ENCODE peak calls at places on chromosome 4, in ten cellular contexts. H is T-helper 2 cell; X is activated CD8-positive, alpha-beta memory T cell treated with anti-CD3 and anti-CD28 coated beads for 4 hours; D is stimulated activated naive B cell treated with anti-CD40 and anti-IgM and Interleukin-4, amounts not matched to agents 10 μg/mL and 1 μg/mL and 100 μg/mL, for 72 hours; M is fibroblast of gingiva; Z is natural killer cell treated with Interleukin-12 subunit alpha and Interleukin-12 subunit beta and Interleukin-15 and Interleukin-18, amount 100 ng/mL, for 72 hours; A is NCI-H146; G is lung; I is transverse colon; R is SJSA1. W is an unnamed sample.

GRCh38 chr4:176824645-176825366 is 32.1 kb upstream of the VEGFC start:
- DNase-seq in Z (no peak), H (no peak), I (no peak), A (no peak), R (no peak), D (no peak), M (no peak), X (no peak), G (peak), W (peak)

GRCh38 chr4:120520761-120521160 is 401.8 kb downstream of the PRDM5 start:
- DNase-seq in M (no peak), R (no peak), D (no peak), I (no peak), X (no peak), Z (no peak), A (no peak), G (no peak), H (no peak), W (no peak)

GRCh38 chr4:86837651-86838050 is 11.5 kb downstream of the SLC10A6 start:
- DNase-seq in Z (no peak), A (no peak), D (no peak), I (no peak), X (no peak), R (no peak), G (no peak), H (no peak), M (no peak), W (no peak)

GRCh38 chr4:100889898-100890297 is 372.1 kb upstream of the EMCN start:
- DNase-seq in G (no peak), I (no peak), M (no peak), X (no peak), Z (no peak), D (no peak), R (no peak), H (no peak), A (no peak), W (no peak)

GRCh38 chr4:82810171-82810570 is 11.6 kb upstream of the SCD5 start:
- DNase-seq in M (no peak), Z (no peak), X (no peak), A (no peak), G (no peak), H (no peak), D (no peak), R (no peak), I (no peak), W (no peak)

GRCh38 chr4:156193800-156194199 is 240.1 kb upstream of the CTSO start:
- DNase-seq in M (no peak), G (no peak), Z (no peak), H (no peak), D (no peak), R (no peak), A (no peak), X (no peak), I (peak), W (no peak)

GRCh38 chr4:79528241-79528706 is 120.2 kb upstream of the GK2 start:
- DNase-seq in H (no peak), G (no peak), I (no peak), R (peak), M (no peak), D (no peak), X (no peak), Z (no peak), A (no peak), W (peak)

GRCh38 chr4:789571-790465 is 36.1 kb downstream of the CPLX1 start:
- DNase-seq in Z (no peak), H (no peak), A (no peak), X (no peak), D (no peak), R (no peak), M (no peak), G (no peak), I (peak), W (no peak)

GRCh38 chr4:53702334-53703266 is 111.3 kb upstream of the LNX1 start:
- DNase-seq in X (no peak), G (peak), R (peak), A (peak), H (no peak), M (peak), D (peak), Z (no peak), I (peak), W (peak)

GRCh38 chr4:103046416-103047290 is 27.1 kb upstream of the SLC9B1 start:
- DNase-seq in R (peak), M (peak), A (peak), X (peak), D (peak), H (no peak), Z (no peak), I (peak), G (no peak), W (peak)

GRCh38 chr4:81913427-81913878 is 441.7 kb upstream of the RASGEF1B start:
- DNase-seq in X (peak), G (peak), Z (peak), A (peak), M (no peak), I (peak), H (no peak), R (peak), D (peak), W (peak)

GRCh38 chr4:39435875-39436563 is 22.7 kb downstream of the RPL9 start:
- DNase-seq in R (no peak), M (no peak), A (no peak), G (no peak), Z (no peak), I (no peak), H (no peak), X (no peak), D (no peak), W (no peak)

GRCh38 chr4:40264995-40265909 is 68.4 kb downstream of the RHOH start:
- DNase-seq in G (no peak), H (no peak), Z (peak), X (no peak), M (no peak), A (peak), I (peak), D (no peak), R (no peak), W (peak)

GRCh38 chr4:173489514-173489913 is 40.5 kb downstream of the HAND2 start:
- DNase-seq in X (no peak), G (no peak), M (peak), H (no peak), D (no peak), Z (no peak), A (no peak), I (no peak), R (peak), W (peak)

GRCh38 chr4:26815686-26816085 is 45.0 kb upstream of the STIM2 start:
- DNase-seq in M (no peak), X (no peak), R (no peak), A (no peak), H (no peak), Z (no peak), G (no peak), D (no peak), I (no peak), W (no peak)

GRCh38 chr4:74621616-74622015 is 172.7 kb downstream of the BTC start:
- DNase-seq in H (no peak), Z (no peak), D (no peak), M (no peak), I (no peak), R (no peak), A (no peak), G (no peak), X (no peak), W (no peak)

GRCh38 chr4:26459756-26460530 is 30.3 kb downstream of the CCKAR start:
- DNase-seq in Z (no peak), H (no peak), D (no peak), R (no peak), M (peak), X (no peak), G (no peak), A (no peak), I (no peak), W (no peak)

GRCh38 chr4:16269742-16270522 is 43.7 kb upstream of the TAPT1 start:
- DNase-seq in X (no peak), R (no peak), M (peak), D (no peak), G (no peak), Z (no peak), H (no peak), A (no peak), I (no peak), W (peak)

GRCh38 chr4:78078101-78078500 is 21.0 kb downstream of the FRAS1 start:
- DNase-seq in R (no peak), X (no peak), H (no peak), G (no peak), Z (no peak), D (no peak), M (no peak), I (no peak), A (no peak), W (no peak)

GRCh38 chr4:98624642-98625041 is 33.8 kb downstream of the TSPAN5 start:
- DNase-seq in R (no peak), X (no peak), D (no peak), I (no peak), G (no peak), A (no peak), Z (no peak), M (no peak), H (no peak), W (no peak)

GRCh38 chr4:20299515-20299914 is 47.8 kb downstream of the SLIT2 start:
- DNase-seq in R (peak), I (no peak), M (no peak), D (no peak), Z (no peak), A (peak), X (no peak), G (no peak), H (no peak), W (peak)

GRCh38 chr4:37666625-37667071 is 19.5 kb downstream of the RELL1 start:
- DNase-seq in X (no peak), H (no peak), I (peak), M (peak), R (peak), G (peak), Z (no peak), A (no peak), D (no peak), W (peak)

GRCh38 chr4:124111922-124112321 is 600.6 kb downstream of the ANKRD50 start:
- DNase-seq in M (peak), Z (no peak), R (peak), I (no peak), H (no peak), X (no peak), G (no peak), D (no peak), A (peak), W (peak)

GRCh38 chr4:8427761-8428287 is 12.7 kb downstream of the ACOX3 start:
- DNase-seq in M (peak), I (peak), D (peak), X (no peak), G (peak), A (peak), H (no peak), Z (peak), R (no peak), W (peak)

GRCh38 chr4:41927761-41928499 is 7.3 kb upstream of the TMEM33 start:
- DNase-seq in M (no peak), I (no peak), X (no peak), D (no peak), H (no peak), Z (no peak), R (no peak), A (no peak), G (no peak), W (peak)

GRCh38 chr4:14816592-14817273 is 185.5 kb upstream of the CPEB2 start:
- DNase-seq in I (no peak), A (peak), R (no peak), Z (no peak), G (no peak), M (no peak), D (no peak), H (no peak), X (no peak), W (no peak)

GRCh38 chr4:7224001-7224400 is 31.7 kb downstream of the SORCS2 start:
- DNase-seq in D (no peak), I (no peak), M (no peak), Z (no peak), A (no peak), X (no peak), G (no peak), R (no peak), H (no peak), W (no peak)

GRCh38 chr4:6463311-6464289 is 8.8 kb downstream of the PPP2R2C start:
- DNase-seq in M (no peak), Z (no peak), X (no peak), A (no peak), I (no peak), D (no peak), R (no peak), G (no peak), H (no peak), W (no peak)

GRCh38 chr4:4619821-4620220 is 78.0 kb upstream of the STX18 start:
- DNase-seq in A (no peak), R (no peak), X (no peak), M (no peak), G (no peak), H (no peak), D (no peak), I (no peak), Z (no peak), W (no peak)

GRCh38 chr4:14096406-14096965 is 469.0 kb upstream of the BOD1L1 start:
- DNase-seq in R (no peak), M (peak), G (no peak), D (no peak), Z (no peak), I (no peak), A (no peak), X (no peak), H (no peak), W (no peak)

GRCh38 chr4:44668521-44668920 is 9.7 kb upstream of the GUF1 start:
- DNase-seq in X (no peak), G (no peak), I (no peak), H (no peak), D (no peak), Z (no peak), A (no peak), R (no peak), M (no peak), W (no peak)

GRCh38 chr4:73776363-73776762 is 36.0 kb downstream of the CXCL8 start:
- DNase-seq in D (no peak), Z (no peak), R (peak), A (peak), M (peak), X (no peak), I (no peak), G (peak), H (no peak), W (peak)

GRCh38 chr4:139988863-139989765 is 164.9 kb downstream of the MAML3 start:
- DNase-seq in I (no peak), Z (no peak), G (no peak), R (peak), M (peak), X (peak), A (peak), H (no peak), D (no peak), W (peak)

W was measured in M059J.